ENCODE peak calls at places on chromosome 7, in seven cellular contexts. T, F, G, P, X, C and Y are unnamed samples.

GRCh38 chr7:75931676-75932075 is 16.7 kb downstream of the POR start:
- DNase-seq in T (no peak), F (no peak), G (no peak), P (no peak), X (no peak), C (no peak), Y (no peak)

GRCh38 chr7:109387530-109387929 is 817.9 kb downstream of the DNAJB9 start:
- DNase-seq in T (no peak), F (no peak), G (no peak), P (no peak), X (no peak), C (no peak), Y (no peak)

GRCh38 chr7:93736970-93737369 is 153.6 kb downstream of the TFPI2 start:
- DNase-seq in T (no peak), F (peak; percentile 3), G (no peak), P (no peak), X (no peak), C (no peak), Y (no peak)

GRCh38 chr7:112420236-112420945 is 29.9 kb upstream of the IFRD1 start:
- DNase-seq in T (no peak), F (peak; percentile 54), G (peak; percentile 64), P (no peak), X (no peak), C (no peak), Y (peak; percentile 23)

GRCh38 chr7:28573751-28574295 is 161.5 kb downstream of the CREB5 start:
- DNase-seq in T (no peak), F (peak; percentile 71), G (no peak), P (no peak), X (no peak), C (no peak), Y (peak; percentile 26)

GRCh38 chr7:120981888-120982615 is 6.5 kb upstream of the CPED1 start:
- DNase-seq in T (no peak), F (peak; percentile 88), G (no peak), P (no peak), X (no peak), C (peak; percentile 38), Y (no peak)

GRCh38 chr7:3301831-3302618 is 973 bp downstream of the SDK1 start:
- DNase-seq in T (no peak), F (peak; percentile 35), G (peak; percentile 36), P (peak; percentile 65), X (no peak), C (peak; percentile 71), Y (no peak)

GRCh38 chr7:8724080-8724718 is 290.8 kb downstream of the NXPH1 start:
- DNase-seq in T (peak; percentile 69), F (peak; percentile 13), G (peak; percentile 90), P (peak; percentile 68), X (no peak), C (peak; percentile 91), Y (peak; percentile 40)

GRCh38 chr7:45456747-45457146 is 117.4 kb upstream of the ADCY1 start:
- DNase-seq in T (no peak), F (peak; percentile 44), G (no peak), P (no peak), X (no peak), C (no peak), Y (no peak)

GRCh38 chr7:95001258-95001657 is 93.9 kb downstream of the PPP1R9A start:
- DNase-seq in T (no peak), F (no peak), G (no peak), P (no peak), X (no peak), C (no peak), Y (no peak)

GRCh38 chr7:27147211-27148030 is at the start of gene HOXA6:
- DNase-seq in T (no peak), F (peak; percentile 72), G (no peak), P (no peak), X (no peak), C (peak; percentile 41), Y (no peak)

GRCh38 chr7:107768263-107768662 is 24.3 kb downstream of the CBLL1 start:
- DNase-seq in T (no peak), F (peak; percentile 20), G (no peak), P (no peak), X (no peak), C (no peak), Y (no peak)

GRCh38 chr7:102897856-102898531 is 14.8 kb upstream of the LRRC17 start:
- DNase-seq in T (no peak), F (no peak), G (no peak), P (no peak), X (no peak), C (no peak), Y (no peak)

GRCh38 chr7:102895602-102896001 is 17.2 kb upstream of the LRRC17 start:
- DNase-seq in T (no peak), F (no peak), G (no peak), P (no peak), X (no peak), C (no peak), Y (no peak)

GRCh38 chr7:102896585-102896984 is 16.2 kb upstream of the LRRC17 start:
- DNase-seq in T (no peak), F (no peak), G (no peak), P (no peak), X (no peak), C (no peak), Y (no peak)

GRCh38 chr7:102898532-102898859 is 14.3 kb upstream of the LRRC17 start:
- DNase-seq in T (no peak), F (no peak), G (no peak), P (no peak), X (no peak), C (no peak), Y (no peak)

DNA sequence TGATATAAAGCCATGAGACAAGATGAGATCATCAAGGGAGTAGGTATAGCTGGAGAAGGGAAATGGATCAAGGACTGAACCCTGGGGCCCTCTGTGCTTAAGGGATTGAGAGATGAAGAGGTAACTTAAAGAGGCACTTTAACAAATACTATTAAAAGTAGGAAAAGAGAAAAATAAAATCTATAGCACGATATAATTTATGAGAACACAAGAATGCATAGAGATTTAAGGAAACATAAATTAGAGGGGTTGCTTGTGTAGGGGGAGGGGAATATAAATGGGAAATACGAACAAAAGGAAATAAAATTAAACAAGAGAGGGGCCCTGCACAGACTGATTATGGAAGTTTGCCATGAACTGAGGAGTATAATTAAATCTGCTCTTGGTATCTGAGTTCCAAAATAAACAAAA is 15.6 kb upstream of the LRRC17 start:
- DNase-seq in T (no peak), F (no peak), G (no peak), P (no peak), X (no peak), C (no peak), Y (no peak)
- TF ChIP-seq EZH2phosphoT487 in T (no peak), F (no peak), G (no peak), P (no peak), X (no peak), C (no peak), Y (no peak)

GRCh38 chr7:138784692-138785091 is 13.1 kb upstream of the TMEM213 start:
- DNase-seq in T (no peak), F (no peak), G (no peak), P (no peak), X (no peak), C (no peak), Y (no peak)

GRCh38 chr7:138781004-138781403 is 16.8 kb upstream of the TMEM213 start:
- DNase-seq in T (no peak), F (no peak), G (no peak), P (no peak), X (no peak), C (no peak), Y (no peak)

DNA sequence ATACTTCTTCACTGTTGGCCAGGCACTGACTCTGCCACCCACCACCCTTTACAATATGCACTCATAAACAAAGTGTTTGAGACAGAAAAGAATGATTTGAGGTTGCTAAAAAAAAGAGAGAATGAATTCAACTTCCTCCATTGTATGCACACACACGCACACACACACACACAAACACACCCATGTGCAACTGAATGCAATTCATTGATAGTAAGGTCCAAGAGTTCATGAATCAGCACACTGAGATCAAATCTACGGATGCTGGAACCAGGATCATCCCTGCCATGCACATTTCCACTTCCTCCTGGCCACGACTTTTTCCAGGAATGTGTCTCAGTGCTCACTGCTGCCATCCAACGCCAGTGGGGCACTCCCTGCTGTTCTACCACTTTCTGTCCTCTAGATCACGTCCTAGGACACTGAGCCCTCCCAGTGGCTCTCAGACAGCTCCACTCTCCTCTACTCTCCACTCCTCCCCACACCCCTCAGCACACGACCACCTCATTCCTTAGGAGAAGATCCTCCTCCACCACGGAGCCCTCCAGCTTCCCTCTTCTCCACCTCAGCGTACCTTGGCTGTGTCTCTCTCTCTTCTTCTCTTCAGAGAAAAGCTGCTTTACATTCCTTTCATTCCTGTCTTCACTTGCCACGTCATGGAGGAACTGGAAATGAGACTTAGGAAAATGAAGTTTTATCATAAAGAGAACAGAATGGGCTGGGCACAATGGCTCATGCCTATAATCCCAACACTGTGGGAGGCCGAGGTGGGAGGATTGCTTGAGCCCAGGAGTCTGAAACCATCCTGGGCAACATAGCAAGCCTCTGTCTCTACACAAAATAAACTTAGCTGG is 12.0 kb upstream of the TMEM213 start:
- DNase-seq in T (no peak), F (peak; percentile 47), G (no peak), P (no peak), X (peak; percentile 39), C (no peak), Y (no peak)
- H2AFZ ChIP-seq in T (no peak overlapping the region), F (peak overlapping the region; percentile 80), G (peak overlapping the region; percentile 42), P (no peak overlapping the region), X (peak overlapping the region; percentile 96), C (peak overlapping the region; percentile 28), Y (no peak overlapping the region)

GRCh38 chr7:135938563-135938962 is 38.6 kb downstream of the MTPN start:
- DNase-seq in T (no peak), F (no peak), G (no peak), P (no peak), X (no peak), C (no peak), Y (no peak)
- H3K4me2 ChIP-seq in T (no peak overlapping the region), F (no peak overlapping the region), G (no peak overlapping the region), P (no peak overlapping the region), X (no peak overlapping the region), C (no peak overlapping the region), Y (no peak overlapping the region)

GRCh38 chr7:47611045-47611511 is 29.2 kb upstream of the TNS3 start:
- DNase-seq in T (no peak), F (no peak), G (no peak), P (peak; percentile 51), X (no peak), C (no peak), Y (no peak)

GRCh38 chr7:47609803-47610452 is 28.0 kb upstream of the TNS3 start:
- DNase-seq in T (no peak), F (peak; percentile 46), G (no peak), P (no peak), X (no peak), C (no peak), Y (no peak)

GRCh38 chr7:47610506-47611044 is 28.7 kb upstream of the TNS3 start:
- DNase-seq in T (no peak), F (peak; percentile 57), G (no peak), P (peak; percentile 43), X (no peak), C (no peak), Y (no peak)

GRCh38 chr7:47617131-47617530 is 35.2 kb upstream of the TNS3 start:
- DNase-seq in T (no peak), F (no peak), G (no peak), P (no peak), X (no peak), C (no peak), Y (no peak)

DNA sequence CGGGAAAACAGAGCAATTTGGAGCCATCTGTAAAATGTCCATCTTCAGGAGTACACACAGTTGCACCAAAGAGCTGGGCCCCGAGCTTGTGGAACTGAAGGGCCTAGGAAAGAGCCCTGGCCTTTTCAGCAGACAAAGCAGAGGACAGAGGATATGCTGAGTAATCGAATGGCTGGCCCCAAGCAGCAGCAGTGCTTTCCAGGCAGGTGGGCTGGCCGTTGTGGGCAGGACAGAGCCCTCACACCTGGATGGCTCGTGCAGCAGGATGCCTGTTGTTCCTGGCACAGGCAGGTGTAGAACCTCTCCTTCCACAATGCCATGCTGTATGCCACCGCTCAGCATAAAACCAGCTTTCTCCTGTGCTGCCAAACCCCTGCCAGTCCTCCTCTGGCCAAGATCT is 32.5 kb upstream of the TNS3 start:
- DNase-seq in T (peak; percentile 14), F (no peak), G (no peak), P (no peak), X (no peak), C (no peak), Y (no peak)
- TF ChIP-seq EZH2phosphoT487 in T (no peak), F (no peak), G (no peak), P (no peak), X (no peak), C (no peak), Y (no peak)